ENCODE peak calls at places on chromosomes 1 and 21, in seven cellular contexts. One of them, this sample, is unnamed.

GRCh38 chr1:207313131-207313530 is 8.3 kb upstream of the CD55 start:
- DNase-seq in neural progenitor cell: no peak
- DNase-seq in fibroblast of mammary gland: peak; percentile 44
- DNase-seq in small intestine: no peak
- DNase-seq in AG08396: no peak
- DNase-seq in HS-5: no peak
- DNase-seq in activated naive CD4-positive, alpha-beta T cell treated with Interleukin-2 at 50 U/mL for 16 hours: no peak
- DNase-seq in this sample: no peak

GRCh38 chr1:244187310-244187709 is 136.2 kb downstream of the ZBTB18 start:
- DNase-seq in neural progenitor cell: no peak
- DNase-seq in fibroblast of mammary gland: no peak
- DNase-seq in small intestine: no peak
- DNase-seq in AG08396: no peak
- DNase-seq in HS-5: no peak
- DNase-seq in activated naive CD4-positive, alpha-beta T cell treated with Interleukin-2 at 50 U/mL for 16 hours: no peak
- DNase-seq in this sample: no peak

GRCh38 chr1:202684716-202685115 is 25.5 kb downstream of the SYT2 start:
- DNase-seq in neural progenitor cell: no peak
- DNase-seq in fibroblast of mammary gland: no peak
- DNase-seq in small intestine: no peak
- DNase-seq in AG08396: no peak
- DNase-seq in HS-5: no peak
- DNase-seq in activated naive CD4-positive, alpha-beta T cell treated with Interleukin-2 at 50 U/mL for 16 hours: no peak
- DNase-seq in this sample: no peak

GRCh38 chr1:167756760-167757405 is 35.1 kb downstream of the MPZL1 start:
- DNase-seq in neural progenitor cell: no peak
- DNase-seq in fibroblast of mammary gland: no peak
- DNase-seq in small intestine: peak; percentile 62
- DNase-seq in AG08396: no peak
- DNase-seq in HS-5: no peak
- DNase-seq in activated naive CD4-positive, alpha-beta T cell treated with Interleukin-2 at 50 U/mL for 16 hours: no peak
- DNase-seq in this sample: no peak

GRCh38 chr1:4518621-4519020 is 135.8 kb upstream of the AJAP1 start:
- DNase-seq in neural progenitor cell: no peak
- DNase-seq in fibroblast of mammary gland: no peak
- DNase-seq in small intestine: no peak
- DNase-seq in AG08396: no peak
- DNase-seq in HS-5: no peak
- DNase-seq in activated naive CD4-positive, alpha-beta T cell treated with Interleukin-2 at 50 U/mL for 16 hours: no peak
- DNase-seq in this sample: no peak

GRCh38 chr1:181089777-181090505 is 1.4 kb downstream of the IER5 start:
- DNase-seq in neural progenitor cell: peak; percentile 76
- DNase-seq in fibroblast of mammary gland: no peak
- DNase-seq in small intestine: peak; percentile 68
- DNase-seq in AG08396: peak; percentile 44
- DNase-seq in HS-5: no peak
- DNase-seq in activated naive CD4-positive, alpha-beta T cell treated with Interleukin-2 at 50 U/mL for 16 hours: peak; percentile 80
- DNase-seq in this sample: no peak

GRCh38 chr1:154837034-154837678 is 32.9 kb downstream of the KCNN3 start:
- DNase-seq in neural progenitor cell: no peak
- DNase-seq in fibroblast of mammary gland: no peak
- DNase-seq in small intestine: peak; percentile 30
- DNase-seq in AG08396: no peak
- DNase-seq in HS-5: no peak
- DNase-seq in activated naive CD4-positive, alpha-beta T cell treated with Interleukin-2 at 50 U/mL for 16 hours: no peak
- DNase-seq in this sample: no peak

GRCh38 chr1:240405751-240406150 is 206.2 kb downstream of the GREM2 start:
- DNase-seq in neural progenitor cell: no peak
- DNase-seq in fibroblast of mammary gland: no peak
- DNase-seq in small intestine: no peak
- DNase-seq in AG08396: no peak
- DNase-seq in HS-5: no peak
- DNase-seq in activated naive CD4-positive, alpha-beta T cell treated with Interleukin-2 at 50 U/mL for 16 hours: no peak
- DNase-seq in this sample: no peak

GRCh38 chr1:69702085-69702484 is 134.4 kb downstream of the LRRC7 start:
- DNase-seq in neural progenitor cell: no peak
- DNase-seq in fibroblast of mammary gland: no peak
- DNase-seq in small intestine: no peak
- DNase-seq in AG08396: no peak
- DNase-seq in HS-5: no peak
- DNase-seq in activated naive CD4-positive, alpha-beta T cell treated with Interleukin-2 at 50 U/mL for 16 hours: no peak
- DNase-seq in this sample: no peak

GRCh38 chr1:55848906-55849305 is 633.7 kb upstream of the USP24 start:
- DNase-seq in neural progenitor cell: peak; percentile 65
- DNase-seq in fibroblast of mammary gland: peak; percentile 80
- DNase-seq in small intestine: no peak
- DNase-seq in AG08396: peak; percentile 42
- DNase-seq in HS-5: peak; percentile 14
- DNase-seq in activated naive CD4-positive, alpha-beta T cell treated with Interleukin-2 at 50 U/mL for 16 hours: no peak
- DNase-seq in this sample: peak; percentile 9

GRCh38 chr1:11571906-11572616 is 82.2 kb downstream of the FBXO2 start:
- DNase-seq in neural progenitor cell: peak; percentile 71
- DNase-seq in fibroblast of mammary gland: no peak
- DNase-seq in small intestine: no peak
- DNase-seq in AG08396: no peak
- DNase-seq in HS-5: no peak
- DNase-seq in activated naive CD4-positive, alpha-beta T cell treated with Interleukin-2 at 50 U/mL for 16 hours: no peak
- DNase-seq in this sample: no peak

GRCh38 chr1:3756394-3756793 is 4.1 kb downstream of the CCDC27 start:
- DNase-seq in neural progenitor cell: no peak
- DNase-seq in fibroblast of mammary gland: no peak
- DNase-seq in small intestine: no peak
- DNase-seq in AG08396: no peak
- DNase-seq in HS-5: no peak
- DNase-seq in activated naive CD4-positive, alpha-beta T cell treated with Interleukin-2 at 50 U/mL for 16 hours: no peak
- DNase-seq in this sample: no peak

GRCh38 chr1:153881764-153882163 is 41.0 kb downstream of the GATAD2B start:
- DNase-seq in neural progenitor cell: peak; percentile 3
- DNase-seq in fibroblast of mammary gland: peak; percentile 29
- DNase-seq in small intestine: no peak
- DNase-seq in AG08396: peak; percentile 45
- DNase-seq in HS-5: no peak
- DNase-seq in activated naive CD4-positive, alpha-beta T cell treated with Interleukin-2 at 50 U/mL for 16 hours: no peak
- DNase-seq in this sample: no peak

GRCh38 chr1:40976952-40977690 is 2.4 kb upstream of the CTPS1 start:
- DNase-seq in neural progenitor cell: no peak
- DNase-seq in fibroblast of mammary gland: no peak
- DNase-seq in small intestine: no peak
- DNase-seq in AG08396: peak; percentile 64
- DNase-seq in HS-5: no peak
- DNase-seq in activated naive CD4-positive, alpha-beta T cell treated with Interleukin-2 at 50 U/mL for 16 hours: no peak
- DNase-seq in this sample: peak; percentile 69

GRCh38 chr1:15559189-15559815 is 25.5 kb downstream of the AGMAT start:
- DNase-seq in neural progenitor cell: no peak
- DNase-seq in fibroblast of mammary gland: no peak
- DNase-seq in small intestine: peak; percentile 91
- DNase-seq in AG08396: no peak
- DNase-seq in HS-5: no peak
- DNase-seq in activated naive CD4-positive, alpha-beta T cell treated with Interleukin-2 at 50 U/mL for 16 hours: no peak
- DNase-seq in this sample: no peak

GRCh38 chr1:223195281-223195680 is 52.2 kb upstream of the TLR5 start:
- DNase-seq in neural progenitor cell: no peak
- DNase-seq in fibroblast of mammary gland: no peak
- DNase-seq in small intestine: no peak
- DNase-seq in AG08396: no peak
- DNase-seq in HS-5: no peak
- DNase-seq in activated naive CD4-positive, alpha-beta T cell treated with Interleukin-2 at 50 U/mL for 16 hours: no peak
- DNase-seq in this sample: no peak

GRCh38 chr1:25990702-25991395 is 7.0 kb downstream of the PAFAH2 start:
- DNase-seq in neural progenitor cell: no peak
- DNase-seq in fibroblast of mammary gland: no peak
- DNase-seq in small intestine: peak; percentile 17
- DNase-seq in AG08396: no peak
- DNase-seq in HS-5: no peak
- DNase-seq in activated naive CD4-positive, alpha-beta T cell treated with Interleukin-2 at 50 U/mL for 16 hours: peak; percentile 34
- DNase-seq in this sample: no peak

GRCh38 chr1:179314928-179315327 is 21.3 kb downstream of the SOAT1 start:
- DNase-seq in neural progenitor cell: no peak
- DNase-seq in fibroblast of mammary gland: no peak
- DNase-seq in small intestine: no peak
- DNase-seq in AG08396: no peak
- DNase-seq in HS-5: no peak
- DNase-seq in activated naive CD4-positive, alpha-beta T cell treated with Interleukin-2 at 50 U/mL for 16 hours: no peak
- DNase-seq in this sample: no peak

GRCh38 chr1:35637401-35637809 is 3.9 kb downstream of the PSMB2 start:
- DNase-seq in neural progenitor cell: no peak
- DNase-seq in fibroblast of mammary gland: peak; percentile 54
- DNase-seq in small intestine: peak; percentile 79
- DNase-seq in AG08396: peak; percentile 18
- DNase-seq in HS-5: no peak
- DNase-seq in activated naive CD4-positive, alpha-beta T cell treated with Interleukin-2 at 50 U/mL for 16 hours: no peak
- DNase-seq in this sample: no peak

GRCh38 chr1:180530501-180530900 is 28.1 kb upstream of the ACBD6 start:
- DNase-seq in neural progenitor cell: no peak
- DNase-seq in fibroblast of mammary gland: peak; percentile 57
- DNase-seq in small intestine: peak; percentile 61
- DNase-seq in AG08396: peak; percentile 14
- DNase-seq in HS-5: peak; percentile 61
- DNase-seq in activated naive CD4-positive, alpha-beta T cell treated with Interleukin-2 at 50 U/mL for 16 hours: no peak
- DNase-seq in this sample: peak; percentile 50

GRCh38 chr1:2095394-2095793 is 45.2 kb downstream of the PRKCZ start:
- DNase-seq in neural progenitor cell: no peak
- DNase-seq in fibroblast of mammary gland: no peak
- DNase-seq in small intestine: no peak
- DNase-seq in AG08396: no peak
- DNase-seq in HS-5: no peak
- DNase-seq in activated naive CD4-positive, alpha-beta T cell treated with Interleukin-2 at 50 U/mL for 16 hours: no peak
- DNase-seq in this sample: no peak

GRCh38 chr1:248849637-248850036 is 9.2 kb downstream of the ZNF692 start:
- DNase-seq in neural progenitor cell: no peak
- DNase-seq in fibroblast of mammary gland: no peak
- DNase-seq in small intestine: no peak
- DNase-seq in AG08396: no peak
- DNase-seq in HS-5: no peak
- DNase-seq in activated naive CD4-positive, alpha-beta T cell treated with Interleukin-2 at 50 U/mL for 16 hours: no peak
- DNase-seq in this sample: no peak

GRCh38 chr1:244181867-244182266 is 130.8 kb downstream of the ZBTB18 start:
- DNase-seq in neural progenitor cell: no peak
- DNase-seq in fibroblast of mammary gland: no peak
- DNase-seq in small intestine: no peak
- DNase-seq in AG08396: no peak
- DNase-seq in HS-5: no peak
- DNase-seq in activated naive CD4-positive, alpha-beta T cell treated with Interleukin-2 at 50 U/mL for 16 hours: no peak
- DNase-seq in this sample: no peak

GRCh38 chr1:243851129-243851756 is 1.2 kb upstream of the AKT3 start:
- DNase-seq in neural progenitor cell: no peak
- DNase-seq in fibroblast of mammary gland: no peak
- DNase-seq in small intestine: peak; percentile 11
- DNase-seq in AG08396: no peak
- DNase-seq in HS-5: no peak
- DNase-seq in activated naive CD4-positive, alpha-beta T cell treated with Interleukin-2 at 50 U/mL for 16 hours: no peak
- DNase-seq in this sample: no peak

GRCh38 chr1:169529068-169529642 is 43.4 kb upstream of the SLC19A2 start:
- DNase-seq in neural progenitor cell: peak; percentile 48
- DNase-seq in fibroblast of mammary gland: no peak
- DNase-seq in small intestine: peak; percentile 95
- DNase-seq in AG08396: no peak
- DNase-seq in HS-5: no peak
- DNase-seq in activated naive CD4-positive, alpha-beta T cell treated with Interleukin-2 at 50 U/mL for 16 hours: no peak
- DNase-seq in this sample: no peak

GRCh38 chr21:41432567-41433460 is 6.8 kb downstream of the MX1 start:
- DNase-seq in neural progenitor cell: no peak
- DNase-seq in fibroblast of mammary gland: no peak
- DNase-seq in small intestine: peak; percentile 87
- DNase-seq in AG08396: no peak
- DNase-seq in HS-5: no peak
- DNase-seq in activated naive CD4-positive, alpha-beta T cell treated with Interleukin-2 at 50 U/mL for 16 hours: no peak
- DNase-seq in this sample: no peak

GRCh38 chr1:78790174-78790573 is 140.5 kb downstream of the IFI44 start:
- DNase-seq in neural progenitor cell: no peak
- DNase-seq in fibroblast of mammary gland: peak; percentile 1
- DNase-seq in small intestine: no peak
- DNase-seq in AG08396: no peak
- DNase-seq in HS-5: no peak
- DNase-seq in activated naive CD4-positive, alpha-beta T cell treated with Interleukin-2 at 50 U/mL for 16 hours: no peak
- DNase-seq in this sample: no peak

GRCh38 chr1:181172082-181172481 is 83.6 kb downstream of the IER5 start:
- DNase-seq in neural progenitor cell: no peak
- DNase-seq in fibroblast of mammary gland: no peak
- DNase-seq in small intestine: no peak
- DNase-seq in AG08396: no peak
- DNase-seq in HS-5: no peak
- DNase-seq in activated naive CD4-positive, alpha-beta T cell treated with Interleukin-2 at 50 U/mL for 16 hours: no peak
- DNase-seq in this sample: no peak

GRCh38 chr1:72037745-72038343 is 244.5 kb downstream of the NEGR1 start:
- DNase-seq in neural progenitor cell: peak; percentile 71
- DNase-seq in fibroblast of mammary gland: peak; percentile 56
- DNase-seq in small intestine: peak; percentile 28
- DNase-seq in AG08396: peak; percentile 8
- DNase-seq in HS-5: peak; percentile 5
- DNase-seq in activated naive CD4-positive, alpha-beta T cell treated with Interleukin-2 at 50 U/mL for 16 hours: no peak
- DNase-seq in this sample: no peak

GRCh38 chr1:67332653-67333529 is 25.2 kb downstream of the IL12RB2 start:
- DNase-seq in neural progenitor cell: no peak
- DNase-seq in fibroblast of mammary gland: no peak
- DNase-seq in small intestine: peak; percentile 48
- DNase-seq in AG08396: no peak
- DNase-seq in HS-5: no peak
- DNase-seq in activated naive CD4-positive, alpha-beta T cell treated with Interleukin-2 at 50 U/mL for 16 hours: no peak
- DNase-seq in this sample: no peak

GRCh38 chr1:119083479-119083878 is 57.0 kb downstream of the WARS2 start:
- DNase-seq in neural progenitor cell: no peak
- DNase-seq in fibroblast of mammary gland: no peak
- DNase-seq in small intestine: no peak
- DNase-seq in AG08396: no peak
- DNase-seq in HS-5: no peak
- DNase-seq in activated naive CD4-positive, alpha-beta T cell treated with Interleukin-2 at 50 U/mL for 16 hours: no peak
- DNase-seq in this sample: no peak

GRCh38 chr1:68281946-68282615 is 49.8 kb upstream of the WLS start:
- DNase-seq in neural progenitor cell: no peak
- DNase-seq in fibroblast of mammary gland: no peak
- DNase-seq in small intestine: no peak
- DNase-seq in AG08396: no peak
- DNase-seq in HS-5: no peak
- DNase-seq in activated naive CD4-positive, alpha-beta T cell treated with Interleukin-2 at 50 U/mL for 16 hours: no peak
- DNase-seq in this sample: no peak

GRCh38 chr1:81799939-81800740 is 594 bp upstream of the ADGRL2 start:
- DNase-seq in neural progenitor cell: peak; percentile 94
- DNase-seq in fibroblast of mammary gland: peak; percentile 73
- DNase-seq in small intestine: no peak
- DNase-seq in AG08396: peak; percentile 34
- DNase-seq in HS-5: peak; percentile 28
- DNase-seq in activated naive CD4-positive, alpha-beta T cell treated with Interleukin-2 at 50 U/mL for 16 hours: no peak
- DNase-seq in this sample: peak; percentile 36

GRCh38 chr1:93592636-93592949 is 89.0 kb downstream of the BCAR3 start:
- DNase-seq in neural progenitor cell: no peak
- DNase-seq in fibroblast of mammary gland: no peak
- DNase-seq in small intestine: no peak
- DNase-seq in AG08396: no peak
- DNase-seq in HS-5: no peak
- DNase-seq in activated naive CD4-positive, alpha-beta T cell treated with Interleukin-2 at 50 U/mL for 16 hours: no peak
- DNase-seq in this sample: no peak

GRCh38 chr1:192485692-192486436 is 89.7 kb upstream of the RGS1 start:
- DNase-seq in neural progenitor cell: no peak
- DNase-seq in fibroblast of mammary gland: peak; percentile 100
- DNase-seq in small intestine: no peak
- DNase-seq in AG08396: peak; percentile 57
- DNase-seq in HS-5: peak; percentile 73
- DNase-seq in activated naive CD4-positive, alpha-beta T cell treated with Interleukin-2 at 50 U/mL for 16 hours: no peak
- DNase-seq in this sample: peak; percentile 53

GRCh38 chr1:110214454-110215404 is 4.6 kb downstream of the KCNC4 start:
- DNase-seq in neural progenitor cell: no peak
- DNase-seq in fibroblast of mammary gland: no peak
- DNase-seq in small intestine: peak; percentile 7
- DNase-seq in AG08396: no peak
- DNase-seq in HS-5: no peak
- DNase-seq in activated naive CD4-positive, alpha-beta T cell treated with Interleukin-2 at 50 U/mL for 16 hours: no peak
- DNase-seq in this sample: no peak

GRCh38 chr1:209202826-209203439 is 380.6 kb upstream of the CAMK1G start:
- DNase-seq in neural progenitor cell: peak; percentile 66
- DNase-seq in fibroblast of mammary gland: peak; percentile 67
- DNase-seq in small intestine: peak; percentile 50
- DNase-seq in AG08396: peak; percentile 54
- DNase-seq in HS-5: no peak
- DNase-seq in activated naive CD4-positive, alpha-beta T cell treated with Interleukin-2 at 50 U/mL for 16 hours: no peak
- DNase-seq in this sample: peak; percentile 69

GRCh38 chr1:84632975-84633427 is 57.3 kb downstream of the SSX2IP start:
- DNase-seq in neural progenitor cell: no peak
- DNase-seq in fibroblast of mammary gland: peak; percentile 82
- DNase-seq in small intestine: peak; percentile 94
- DNase-seq in AG08396: peak; percentile 48
- DNase-seq in HS-5: peak; percentile 56
- DNase-seq in activated naive CD4-positive, alpha-beta T cell treated with Interleukin-2 at 50 U/mL for 16 hours: no peak
- DNase-seq in this sample: peak; percentile 49